ENCODE peak calls at places on chromosome 16, in six cellular contexts. I is stomach; U is SK-N-SH; E is effector memory CD4-positive, alpha-beta T cell; W is fibroblast of lung; G is CD8-positive, alpha-beta T cell. O is an unnamed sample. For H3K27me3, the result is how much of the 10 kb centered on the place peaks cover.

GRCh38 chr16:49543315-49543946 is 169.8 kb downstream of the C16orf78 start:
- DNase-seq in E (no peak), U (no peak), I (no peak), G (no peak), W (no peak), O (no peak)

GRCh38 chr16:28572659-28573510 is 19.2 kb downstream of the SGF29 start:
- DNase-seq in W (peak), G (no peak), U (no peak), I (no peak), E (no peak), O (no peak)

GRCh38 chr16:8878523-8878911 is 3.6 kb upstream of the LITAFD start:
- DNase-seq in G (no peak), W (peak), U (no peak), I (no peak), E (no peak), O (no peak)

GRCh38 chr16:83040174-83040573 is 413.4 kb downstream of the CDH13 start:
- DNase-seq in E (no peak), G (no peak), U (no peak), W (peak), I (no peak), O (no peak)

GRCh38 chr16:85994492-85995433 is 95.8 kb downstream of the IRF8 start:
- DNase-seq in W (no peak), E (no peak), I (peak), G (no peak), U (no peak), O (no peak)

GRCh38 chr16:55250641-55251550 is 73.1 kb upstream of the IRX6 start:
- DNase-seq in U (peak), E (no peak), G (no peak), I (no peak), W (no peak), O (no peak)

GRCh38 chr16:4328580-4329353 is 12.9 kb downstream of the GLIS2 start:
- DNase-seq in E (no peak), W (no peak), U (peak), I (no peak), G (no peak), O (no peak)

GRCh38 chr16:69822174-69822935 is 60.2 kb downstream of the WWP2 start:
- DNase-seq in G (no peak), E (no peak), W (no peak), U (no peak), I (no peak), O (no peak)

GRCh38 chr16:57091200-57091989 is 988 bp upstream of the CPNE2 start:
- DNase-seq in E (no peak), W (peak), U (peak), I (peak), G (no peak), O (no peak)

GRCh38 chr16:84268661-84269060 is 26.0 kb upstream of the WFDC1 start:
- DNase-seq in E (no peak), G (no peak), I (no peak), U (no peak), W (no peak), O (no peak)

GRCh38 chr16:85752511-85753420 is 1.9 kb upstream of the C16orf74 start:
- DNase-seq in W (peak), G (no peak), I (peak), U (peak), E (no peak), O (no peak)

GRCh38 chr16:17555176-17555575 is 84.4 kb upstream of the XYLT1 start:
- DNase-seq in G (no peak), I (no peak), W (peak), U (no peak), E (no peak), O (no peak)

GRCh38 chr16:56372938-56373337 is 52.4 kb downstream of the AMFR start:
- DNase-seq in W (no peak), I (no peak), E (no peak), U (no peak), G (no peak), O (no peak)

GRCh38 chr16:67447508-67448076 is 16.7 kb downstream of the HSD11B2 start:
- DNase-seq in G (peak), U (peak), I (peak), E (no peak), W (no peak), O (peak)

GRCh38 chr16:82059161-82059982 is 24.3 kb downstream of the HSD17B2 start:
- DNase-seq in I (no peak), W (no peak), U (no peak), E (no peak), G (no peak), O (no peak)

GRCh38 chr16:56637814-56638750 is at the start of gene MT1A:
- DNase-seq in W (peak), U (peak), G (no peak), E (no peak), I (peak), O (no peak)

GRCh38 chr16:425740-426114 is 278 bp downstream of the RAB11FIP3 start:
- DNase-seq in E (no peak), U (no peak), W (no peak), G (peak), I (no peak), O (no peak)

GRCh38 chr16:8753411-8754054 is 43.9 kb downstream of the TMEM186 start:
- DNase-seq in I (peak), W (peak), U (no peak), E (no peak), G (no peak), O (no peak)

GRCh38 chr16:83393196-83393981 is 414.4 kb upstream of the HSBP1 start:
- DNase-seq in W (peak), E (no peak), I (no peak), G (no peak), U (no peak), O (no peak)

GRCh38 chr16:1777375-1778199 is 4.7 kb upstream of the MRPS34 start:
- DNase-seq in U (no peak), I (no peak), W (no peak), E (no peak), G (no peak), O (no peak)

GRCh38 chr16:86880316-86881117 is 302.2 kb downstream of the FOXL1 start:
- DNase-seq in E (no peak), G (no peak), I (no peak), W (peak), U (no peak), O (no peak)

GRCh38 chr16:29312835-29313558 is 93.5 kb downstream of the NPIPB11 start:
- DNase-seq in G (no peak), E (no peak), U (no peak), W (no peak), I (no peak), O (no peak)

GRCh38 chr16:17397499-17397891 is 73.3 kb downstream of the XYLT1 start:
- DNase-seq in U (peak), I (peak), E (peak), W (peak), G (no peak), O (no peak)

GRCh38 chr16:85137323-85138072 is 25.2 kb upstream of the CIBAR2 start:
- DNase-seq in U (peak), I (peak), W (peak), G (no peak), E (no peak), O (no peak)

GRCh38 chr16:4687946-4688673 is 5.3 kb upstream of the NUDT16L1 start:
- DNase-seq in G (no peak), U (no peak), I (no peak), W (no peak), E (no peak), O (no peak)

GRCh38 chr16:51012396-51012795 is 138.7 kb downstream of the SALL1 start:
- DNase-seq in I (no peak), G (no peak), W (peak), U (no peak), E (no peak), O (no peak)
- H3K4me3 ChIP-seq in I (no peak), G (no peak), W (no peak), U (no peak), E (no peak), O (no peak)

DNA sequence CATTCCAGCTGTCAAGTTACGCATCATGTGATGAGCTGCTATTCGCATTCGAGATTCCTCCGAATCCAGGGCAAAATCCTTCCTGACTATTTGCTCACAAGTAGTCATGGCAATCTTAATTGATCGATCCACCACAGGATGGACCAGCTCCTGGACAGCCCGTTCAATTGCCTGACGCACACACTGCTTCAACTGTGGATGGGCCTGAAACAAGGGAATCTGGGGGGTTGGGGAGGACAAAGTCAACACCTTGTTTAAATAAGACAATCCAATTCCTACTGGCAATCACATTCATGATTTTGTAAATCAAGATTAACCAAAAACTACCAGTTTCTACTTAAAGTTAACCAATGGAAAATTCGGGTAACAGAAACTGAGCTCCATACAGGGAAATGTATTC is 28.4 kb downstream of the SETD6 start:
- DNase-seq in E (no peak), W (no peak), U (no peak), G (no peak), I (no peak), O (no peak)
- H3K27me3 ChIP-seq in E (under half), W (under half), U (under half), G (under half), I (under half), O (under half)

DNA sequence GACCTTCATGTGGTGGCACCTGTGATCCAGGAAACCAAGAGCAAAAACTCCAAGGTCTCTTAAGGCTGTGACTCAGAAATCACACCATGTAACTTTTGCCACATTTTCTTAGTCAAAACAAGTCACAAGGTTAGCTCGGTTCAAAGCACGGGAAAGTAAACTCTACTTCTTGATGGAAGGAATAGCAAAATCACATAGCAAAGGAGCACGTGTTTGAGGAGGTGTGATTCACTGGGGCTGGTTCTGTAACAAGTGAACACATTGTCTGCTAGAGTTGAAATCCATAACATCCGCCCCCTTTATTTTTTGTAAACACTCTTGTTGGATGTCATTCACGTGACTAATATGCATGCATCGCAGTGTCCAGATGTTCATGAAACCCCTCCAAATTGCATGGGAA is 415.0 kb upstream of the MAF start:
- DNase-seq in I (no peak), W (peak), G (no peak), E (no peak), U (no peak), O (no peak)
- H3K4me3 ChIP-seq in I (no peak), W (no peak), G (no peak), E (no peak), U (no peak), O (no peak)

DNA sequence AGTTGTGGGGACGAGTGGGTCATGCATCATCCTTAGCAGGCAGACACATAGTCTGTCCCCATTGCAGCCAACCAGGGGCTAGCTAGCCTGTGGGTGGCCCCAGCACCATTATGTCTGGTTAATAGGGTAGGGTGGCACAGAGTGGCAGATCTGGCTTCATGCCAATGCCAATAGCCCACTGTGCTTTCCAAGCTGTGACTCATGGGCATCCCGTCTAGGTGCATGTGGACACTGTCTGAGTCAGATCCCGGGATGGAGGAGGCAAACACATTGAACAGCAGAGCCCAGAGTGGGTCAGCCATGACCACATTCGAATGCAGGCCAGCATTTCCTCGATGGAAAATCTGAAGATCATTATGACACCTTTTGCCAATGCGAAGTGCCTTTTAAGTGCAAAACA is 2.5 kb downstream of the HS3ST2 start:
- DNase-seq in U (no peak), I (no peak), E (no peak), G (no peak), W (no peak), O (no peak)
- H3K27me3 ChIP-seq in U (under half), I (under half), E (under half), G (under half), W (under half), O (under half)

DNA sequence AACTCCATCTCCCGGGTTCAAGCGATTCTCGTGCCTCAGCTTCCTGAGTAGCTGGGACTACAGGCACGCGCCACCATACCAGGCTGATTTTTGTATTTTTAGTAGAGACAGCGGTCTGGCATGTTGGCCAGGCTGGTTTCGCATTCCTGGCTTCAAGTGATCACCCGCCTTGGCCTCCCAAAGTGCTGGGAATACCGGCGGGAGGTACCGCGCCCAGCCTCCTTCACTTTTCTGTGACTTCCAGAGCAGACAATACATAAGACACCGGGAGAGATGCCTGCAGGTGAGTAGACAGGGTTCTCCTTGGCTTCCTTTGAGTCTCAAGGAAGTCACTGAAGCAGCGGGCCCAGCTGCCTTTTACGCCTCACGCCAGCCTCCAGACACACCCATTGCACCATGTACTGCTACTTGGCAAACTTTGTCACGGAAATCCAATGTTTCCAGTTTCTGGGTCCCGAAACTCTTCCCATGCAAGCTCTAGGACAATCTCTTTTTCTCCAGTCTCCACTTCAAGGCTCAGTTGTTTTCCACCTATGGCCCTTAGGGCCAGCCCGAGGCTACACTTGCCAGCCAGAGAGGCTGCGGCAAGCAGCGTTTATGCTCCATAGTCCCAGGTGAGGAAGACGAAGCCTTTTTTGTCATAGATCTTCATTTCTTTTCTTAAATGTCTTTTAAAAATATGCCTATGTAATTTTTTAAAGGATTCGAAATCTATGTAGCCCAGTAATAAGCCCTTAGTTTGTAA is 886 bp upstream of the OR1F1 start:
- DNase-seq in G (no peak), I (no peak), U (no peak), W (no peak), E (no peak), O (no peak)
- H3K4me3 ChIP-seq in G (no peak), I (no peak), U (peak), W (no peak), E (no peak), O (no peak)

GRCh38 chr16:30604316-30604947 is 5.8 kb downstream of the ZNF689 start:
- DNase-seq in W (no peak), E (no peak), G (no peak), I (no peak), U (no peak), O (no peak)

GRCh38 chr16:30603945-30604315 is 6.3 kb downstream of the ZNF689 start:
- DNase-seq in I (no peak), E (no peak), G (no peak), U (no peak), W (no peak), O (no peak)

GRCh38 chr16:30606004-30606403 is 4.2 kb downstream of the ZNF689 start:
- DNase-seq in E (no peak), I (no peak), U (no peak), G (no peak), W (no peak), O (no peak)

GRCh38 chr16:30602595-30603277 is 7.5 kb downstream of the ZNF689 start:
- DNase-seq in U (no peak), W (no peak), G (no peak), E (no peak), I (no peak), O (no peak)

DNA sequence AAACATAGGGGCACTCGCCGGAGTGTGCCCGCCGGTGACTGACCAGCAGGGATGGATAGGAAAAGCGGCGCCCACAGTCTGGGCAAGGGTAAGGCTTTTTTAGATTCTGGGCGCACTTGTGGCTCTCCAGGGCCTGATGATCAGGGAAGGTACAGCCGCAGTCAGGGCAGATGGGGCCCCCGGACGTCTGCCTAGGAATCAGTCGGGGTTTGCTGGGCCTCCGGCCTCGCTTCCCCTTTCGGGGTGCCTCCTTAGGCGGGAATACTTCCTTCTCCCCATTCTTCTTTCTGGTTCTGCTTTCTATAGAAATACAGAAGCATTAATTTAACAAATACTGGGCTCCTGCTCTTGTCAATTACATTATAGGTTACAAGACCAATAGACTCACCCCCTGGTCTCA is 5.0 kb downstream of the ZNF689 start:
- DNase-seq in E (no peak), U (no peak), I (no peak), W (no peak), G (no peak), O (no peak)
- H3K27me3 ChIP-seq in E (under half), U (under half), I (under half), W (under half), G (under half), O (under half)

GRCh38 chr16:11407047-11407982 is 62.1 kb downstream of the RMI2 start:
- DNase-seq in G (peak), I (peak), E (peak), W (peak), U (peak), O (peak)
- H3K4me3 ChIP-seq in G (no peak), I (no peak), E (no peak), W (no peak), U (no peak), O (no peak)

GRCh38 chr16:88301886-88302285 is 80.9 kb upstream of the ZNF469 start:
- DNase-seq in G (no peak), E (no peak), U (no peak), W (no peak), I (no peak), O (no peak)

GRCh38 chr16:88302666-88303065 is 80.1 kb upstream of the ZNF469 start:
- DNase-seq in E (no peak), I (no peak), W (no peak), U (no peak), G (no peak), O (no peak)

GRCh38 chr16:88305176-88305575 is 77.6 kb upstream of the ZNF469 start:
- DNase-seq in I (no peak), U (no peak), G (no peak), E (no peak), W (no peak), O (no peak)

GRCh38 chr16:88303890-88304819 is 78.6 kb upstream of the ZNF469 start:
- DNase-seq in U (no peak), G (no peak), I (no peak), W (peak), E (no peak), O (no peak)

DNA sequence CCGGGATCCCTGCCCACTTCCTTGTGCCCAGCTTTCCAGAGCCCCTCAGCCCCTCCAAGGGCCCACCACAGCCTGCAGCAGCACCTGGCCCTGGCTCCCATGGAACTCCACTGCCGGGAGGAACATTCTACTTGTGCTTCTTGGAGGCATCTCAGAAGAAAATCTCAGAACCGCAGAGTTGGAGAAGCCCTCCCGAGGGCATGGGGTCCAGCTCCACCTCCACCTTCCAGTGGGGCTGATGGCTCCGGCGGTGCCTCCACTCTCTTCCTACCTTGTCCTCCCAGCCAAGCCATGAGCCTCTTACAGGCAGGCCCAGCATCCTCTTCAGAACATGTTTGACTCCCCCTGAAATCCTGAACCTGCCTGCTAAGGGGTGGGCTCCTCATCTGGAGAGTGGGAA is 79.4 kb upstream of the ZNF469 start:
- DNase-seq in U (no peak), E (no peak), W (no peak), I (no peak), G (no peak), O (no peak)
- H3K27me3 ChIP-seq in U (under half), E (under half), W (under half), I (under half), G (under half), O (under half)

GRCh38 chr16:72961115-72961832 is 86.7 kb downstream of the ZFHX3 start:
- DNase-seq in G (no peak), E (no peak), I (no peak), U (peak), W (peak), O (no peak)
- H3K4me3 ChIP-seq in G (no peak), E (no peak), I (no peak), U (no peak), W (no peak), O (no peak)

O was measured in CD4-positive, CD25-positive, alpha-beta regulatory T cell.